ENCODE peak calls at places on chromosomes 7 and 10, in six cellular contexts. F, O, U, M, T and R are unnamed samples.

GRCh38 chr7:151611878-151612277 is 92.2 kb upstream of the RHEB start:
- DNase-seq in U (no peak), F (no peak), O (no peak), M (no peak), T (no peak), R (no peak)

GRCh38 chr7:105861252-105861651 is 15.1 kb downstream of the ATXN7L1 start:
- DNase-seq in U (no peak), F (no peak), O (no peak), T (no peak), M (no peak), R (no peak)

GRCh38 chr10:130339911-130340310 is 203.7 kb downstream of the GLRX3 start:
- DNase-seq in T (no peak), U (no peak), O (no peak), F (no peak), M (no peak), R (no peak)

GRCh38 chr10:133247681-133248333 is 10.2 kb downstream of the VENTX start:
- DNase-seq in M (no peak), U (no peak), F (no peak), T (no peak), O (no peak), R (no peak)

GRCh38 chr7:151705744-151706567 is 171.0 kb downstream of the PRKAG2 start:
- DNase-seq in F (peak), O (peak), U (peak), M (no peak), T (peak), R (peak)

GRCh38 chr10:112875474-112876267 is 74.4 kb upstream of the TCF7L2 start:
- DNase-seq in T (no peak), M (no peak), U (peak), O (peak), F (peak), R (no peak)

GRCh38 chr7:76224695-76225094 is 23.0 kb downstream of the SRRM3 start:
- DNase-seq in T (no peak), F (no peak), M (no peak), O (no peak), U (no peak), R (no peak)

GRCh38 chr7:104160375-104160774 is 47.4 kb downstream of the ORC5 start:
- DNase-seq in M (no peak), F (no peak), O (peak), T (peak), U (peak), R (no peak)

GRCh38 chr10:122307669-122308486 is 36.8 kb downstream of the BTBD16 start:
- DNase-seq in U (peak), O (peak), F (peak), M (no peak), T (peak), R (peak)

GRCh38 chr7:30845426-30846135 is 66.1 kb upstream of the AQP1 start:
- DNase-seq in T (no peak), F (no peak), M (no peak), U (peak), O (peak), R (no peak)

GRCh38 chr10:80517416-80518142 is 20.1 kb upstream of the SH2D4B start:
- DNase-seq in O (no peak), U (no peak), T (no peak), M (no peak), F (no peak), R (no peak)

GRCh38 chr10:76336213-76336963 is 905.0 kb downstream of the LRMDA start:
- DNase-seq in F (no peak), O (no peak), U (no peak), T (no peak), M (no peak), R (no peak)

GRCh38 chr10:48976208-48976607 is 36.6 kb upstream of the LRRC18 start:
- DNase-seq in T (no peak), F (peak), O (no peak), U (peak), M (no peak), R (no peak)

GRCh38 chr7:157824011-157824818 is 487.4 kb downstream of the DNAJB6 start:
- DNase-seq in T (no peak), O (no peak), F (no peak), M (no peak), U (no peak), R (no peak)

GRCh38 chr10:23927926-23928325 is 281.0 kb upstream of the KIAA1217 start:
- DNase-seq in F (no peak), M (no peak), U (no peak), T (no peak), O (no peak), R (no peak)